ENCODE peak calls at places on chromosomes 4 and X, in eight cellular contexts. I is RWPE1; P is GM23338; B is uterus; A is AG04450; Y is HCT116; K is GM12865; F is CD8-positive, alpha-beta T cell. Q is an unnamed sample.
A peak's percentile ranks its signal among the peaks of the same experiment; 100 is the strongest.

GRCh38 chr4:151486166-151486565 is 77.2 kb downstream of the FHIP1A start:
- DNase-seq in I (no peak), P (no peak), B (no peak), A (no peak), Y (no peak), K (no peak), F (no peak), Q (no peak)

GRCh38 chr4:8853249-8853648 is 18.4 kb downstream of the HMX1 start:
- DNase-seq in I (no peak), P (peak; percentile 33), B (no peak), A (no peak), Y (peak; percentile 38), K (no peak), F (no peak), Q (no peak)

GRCh38 chrX:132948648-132949260 is 9.7 kb downstream of the HS6ST2 start:
- DNase-seq in I (no peak), P (peak; percentile 62), B (no peak), A (no peak), Y (peak; percentile 15), K (no peak), F (no peak), Q (no peak)

GRCh38 chr4:127403523-127404084 is 229.2 kb upstream of the INTU start:
- DNase-seq in I (no peak), P (no peak), B (no peak), A (no peak), Y (no peak), K (no peak), F (no peak), Q (no peak)

GRCh38 chrX:95505721-95506120 is 1178.9 kb upstream of the DIAPH2 start:
- DNase-seq in I (no peak), P (peak; percentile 43), B (no peak), A (no peak), Y (no peak), K (no peak), F (no peak), Q (no peak)

GRCh38 chr4:183906736-183907651 is 1.9 kb downstream of the STOX2 start:
- DNase-seq in I (no peak), P (peak; percentile 74), B (no peak), A (no peak), Y (no peak), K (no peak), F (no peak), Q (no peak)

GRCh38 chrX:1462596-1463251 is 10.0 kb upstream of the ASMTL start:
- DNase-seq in I (no peak), P (no peak), B (peak; percentile 13), A (no peak), Y (no peak), K (no peak), F (peak; percentile 56), Q (peak; percentile 31)

GRCh38 chr4:127140306-127140705 is 492.5 kb upstream of the INTU start:
- DNase-seq in I (peak; percentile 10), P (no peak), B (no peak), A (no peak), Y (no peak), K (no peak), F (no peak), Q (no peak)

GRCh38 chr4:8286719-8287355 is 17.3 kb downstream of the HTRA3 start:
- DNase-seq in I (no peak), P (no peak), B (no peak), A (no peak), Y (no peak), K (no peak), F (no peak), Q (no peak)

GRCh38 chr4:72568959-72569718 is at the start of gene ADAMTS3:
- DNase-seq in I (peak; percentile 46), P (peak; percentile 92), B (peak; percentile 80), A (peak; percentile 15), Y (no peak), K (peak; percentile 4), F (no peak), Q (peak; percentile 81)

GRCh38 chr4:158111241-158111640 is 61.6 kb downstream of the GASK1B start:
- DNase-seq in I (no peak), P (no peak), B (no peak), A (no peak), Y (no peak), K (no peak), F (no peak), Q (no peak)

GRCh38 chr4:26325191-26325590 is 4.4 kb downstream of the RBPJ start:
- DNase-seq in I (no peak), P (peak; percentile 70), B (no peak), A (no peak), Y (peak; percentile 35), K (peak; percentile 68), F (no peak), Q (no peak)

GRCh38 chrX:9788908-9789307 is 2.7 kb downstream of the SHROOM2 start:
- DNase-seq in I (no peak), P (peak; percentile 18), B (no peak), A (peak; percentile 13), Y (no peak), K (no peak), F (no peak), Q (no peak)

GRCh38 chr4:83731609-83732008 is 195.7 kb downstream of the GPAT3 start:
- DNase-seq in I (no peak), P (no peak), B (no peak), A (no peak), Y (peak; percentile 26), K (no peak), F (no peak), Q (no peak)

GRCh38 chr4:90842960-90843359 is 715.8 kb downstream of the CCSER1 start:
- DNase-seq in I (no peak), P (no peak), B (no peak), A (no peak), Y (no peak), K (peak; percentile 7), F (no peak), Q (no peak)

GRCh38 chrX:9586992-9587392 is 122.1 kb downstream of the TBL1X start:
- DNase-seq in I (no peak), P (peak; percentile 47), B (no peak), A (no peak), Y (no peak), K (no peak), F (no peak), Q (no peak)

GRCh38 chr4:13285336-13285735 is 198.8 kb downstream of the RAB28 start:
- DNase-seq in I (no peak), P (no peak), B (no peak), A (no peak), Y (no peak), K (no peak), F (no peak), Q (no peak)

GRCh38 chr4:94676910-94677309 is 80.8 kb upstream of the BMPR1B start:
- DNase-seq in I (no peak), P (no peak), B (no peak), A (no peak), Y (no peak), K (no peak), F (no peak), Q (no peak)

GRCh38 chrX:15188039-15188438 is 81.8 kb downstream of the ASB9 start:
- DNase-seq in I (no peak), P (peak; percentile 5), B (no peak), A (no peak), Y (no peak), K (no peak), F (no peak), Q (no peak)
- TF ChIP-seq CTCF in I (no peak), P (no peak), B (no peak), A (no peak), Y (no peak), K (no peak), F (no peak), Q (no peak)

GRCh38 chrX:36684053-36684452 is 324.1 kb upstream of the FAM47C start:
- DNase-seq in I (no peak), P (peak; percentile 2), B (no peak), A (no peak), Y (no peak), K (no peak), F (no peak), Q (no peak)
- TF ChIP-seq CTCF in I (no peak), P (peak; percentile 56), B (no peak), A (no peak), Y (no peak), K (no peak), F (no peak), Q (peak; percentile 16)

DNA sequence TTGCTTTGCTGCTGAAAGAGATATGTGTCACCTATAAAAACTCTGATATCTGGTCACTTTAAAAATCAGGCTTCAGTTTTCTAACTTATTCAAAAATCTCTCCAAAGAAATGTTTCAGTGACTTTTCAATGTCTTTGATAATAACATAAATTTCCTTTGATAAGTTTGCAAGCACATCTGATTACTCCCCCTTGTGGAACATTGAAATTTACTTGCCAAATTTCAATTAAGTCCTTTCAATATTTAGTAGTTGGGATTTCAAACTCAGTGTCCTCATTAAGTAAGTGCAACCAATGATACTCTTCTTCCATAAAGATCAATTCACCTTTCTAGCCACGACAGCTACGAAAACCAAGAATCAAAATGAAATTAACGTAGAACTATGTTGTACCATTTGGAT is 151.3 kb upstream of the FAM47C start:
- DNase-seq in I (no peak), P (peak; percentile 4), B (no peak), A (no peak), Y (no peak), K (no peak), F (no peak), Q (no peak)
- TF ChIP-seq CTCF in I (no peak), P (no peak), B (no peak), A (peak; percentile 17), Y (no peak), K (no peak), F (no peak), Q (peak; percentile 52)

GRCh38 chr4:2182981-2183380 is 58.9 kb downstream of the HAUS3 start:
- DNase-seq in I (no peak), P (no peak), B (no peak), A (no peak), Y (no peak), K (no peak), F (no peak), Q (no peak)

GRCh38 chr4:2186865-2187172 is 55.1 kb downstream of the HAUS3 start:
- DNase-seq in I (no peak), P (no peak), B (no peak), A (no peak), Y (no peak), K (no peak), F (no peak), Q (no peak)

GRCh38 chr4:2183394-2183793 is 58.5 kb downstream of the HAUS3 start:
- DNase-seq in I (no peak), P (no peak), B (no peak), A (no peak), Y (no peak), K (no peak), F (no peak), Q (no peak)

GRCh38 chr4:2180410-2180809 is 61.5 kb downstream of the HAUS3 start:
- DNase-seq in I (no peak), P (no peak), B (no peak), A (no peak), Y (no peak), K (no peak), F (no peak), Q (no peak)

DNA sequence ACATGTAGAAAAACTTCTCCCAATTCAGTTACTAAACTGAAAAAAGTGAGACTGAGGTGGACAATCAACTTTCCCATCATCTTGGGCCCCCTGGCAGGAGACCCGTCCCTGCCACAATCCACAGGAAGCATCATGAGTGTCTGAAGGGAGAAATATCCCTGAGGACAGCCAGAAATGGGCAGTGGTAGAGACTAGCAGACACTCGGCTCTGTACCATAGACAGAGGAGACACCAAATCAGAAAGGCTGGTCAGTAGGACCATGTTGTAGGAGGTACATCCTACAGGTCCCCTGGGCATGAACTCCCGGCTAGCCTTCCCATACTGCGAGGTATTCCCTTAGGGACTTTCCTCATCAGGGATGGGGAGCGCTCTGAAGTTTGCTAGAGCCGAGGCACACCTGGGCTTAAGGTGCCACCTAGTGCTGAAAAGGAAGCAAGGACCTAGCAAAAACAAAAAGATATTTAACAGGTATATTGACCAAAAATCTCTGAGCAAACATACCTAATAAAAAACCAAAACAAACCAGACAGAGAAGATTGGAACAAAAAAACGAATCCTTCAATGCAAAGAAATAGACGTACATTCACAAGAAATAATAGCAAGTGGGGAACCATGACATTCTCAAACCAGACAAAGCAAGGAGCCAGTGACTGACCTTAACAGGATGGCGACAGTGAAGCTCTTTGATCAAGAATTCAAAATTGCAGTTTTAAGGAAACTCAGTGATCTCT is 55.6 kb downstream of the HAUS3 start:
- DNase-seq in I (peak; percentile 42), P (peak; percentile 91), B (no peak), A (no peak), Y (peak; percentile 52), K (peak; percentile 34), F (no peak), Q (no peak)
- TF ChIP-seq CTCF in I (peak; percentile 58), P (peak; percentile 91), B (no peak), A (peak; percentile 25), Y (peak; percentile 89), K (peak; percentile 40), F (no peak), Q (peak; percentile 68)

Q was measured in type B pancreatic cell.